ENCODE peak calls at places on chromosomes 3 and 15, in six cellular contexts. S is thoracic aorta, F is adrenal gland, T is brain microvascular endothelial cell, P is endodermal cell, E is neuronal stem cell. J is an unnamed sample.

GRCh38 chr15:68389936-68390790 is 41.8 kb downstream of the ITGA11 start:
- DNase-seq in S (no peak), F (no peak), T (peak; percentile 89), P (peak; percentile 49), E (no peak), J (no peak)

GRCh38 chr3:42179110-42179725 is 86.8 kb downstream of the CCK start:
- DNase-seq in S (peak; percentile 8), F (peak; percentile 73), T (peak; percentile 92), P (peak; percentile 74), E (peak; percentile 48), J (peak; percentile 55)

GRCh38 chr3:43176666-43177065 is 70.8 kb upstream of the POMGNT2 start:
- DNase-seq in S (no peak), F (no peak), T (no peak), P (peak; percentile 31), E (no peak), J (no peak)

GRCh38 chr3:141312359-141313090 is 55.8 kb upstream of the ZBTB38 start:
- DNase-seq in S (no peak), F (no peak), T (no peak), P (peak; percentile 42), E (no peak), J (no peak)

GRCh38 chr3:114043205-114043604 is 13.1 kb downstream of the CCDC191 start:
- DNase-seq in S (no peak), F (no peak), T (no peak), P (no peak), E (no peak), J (no peak)

GRCh38 chr15:39594764-39595620 is 14.1 kb downstream of the THBS1 start:
- DNase-seq in S (no peak), F (no peak), T (no peak), P (no peak), E (no peak), J (no peak)

GRCh38 chr15:73325191-73325980 is 43.4 kb downstream of the HCN4 start:
- DNase-seq in S (no peak), F (no peak), T (no peak), P (peak; percentile 67), E (no peak), J (no peak)

GRCh38 chr3:184241447-184242296 is 7.1 kb downstream of the ALG3 start:
- DNase-seq in S (no peak), F (peak; percentile 79), T (no peak), P (peak; percentile 73), E (no peak), J (peak; percentile 76)

GRCh38 chr3:126261037-126261436 is 80.7 kb upstream of the ALDH1L1 start:
- DNase-seq in S (peak; percentile 30), F (peak; percentile 62), T (no peak), P (peak; percentile 65), E (no peak), J (peak; percentile 59)

GRCh38 chr3:42489937-42490227 is 12.6 kb upstream of the VIPR1 start:
- DNase-seq in S (no peak), F (no peak), T (no peak), P (no peak), E (no peak), J (no peak)

GRCh38 chr15:101440846-101441590 is 48.5 kb downstream of the PCSK6 start:
- DNase-seq in S (no peak), F (no peak), T (no peak), P (peak; percentile 38), E (no peak), J (no peak)

GRCh38 chr3:160566499-160566898 is 1.1 kb upstream of the KPNA4 start:
- DNase-seq in S (no peak), F (no peak), T (no peak), P (no peak), E (no peak), J (no peak)
- H3K27ac ChIP-seq in S (peak overlapping the region; percentile 98), F (peak overlapping the region; percentile 93), T (peak overlapping the region; percentile 100), P (no peak overlapping the region), E (no peak overlapping the region), J (peak overlapping the region; percentile 99)

GRCh38 chr3:149638401-149639092 is 19.3 kb downstream of the WWTR1 start:
- DNase-seq in S (no peak), F (no peak), T (no peak), P (no peak), E (no peak), J (no peak)

GRCh38 chr3:149643482-149643798 is 14.4 kb downstream of the WWTR1 start:
- DNase-seq in S (no peak), F (no peak), T (no peak), P (no peak), E (no peak), J (no peak)

GRCh38 chr3:149639093-149639486 is 18.7 kb downstream of the WWTR1 start:
- DNase-seq in S (no peak), F (no peak), T (no peak), P (no peak), E (no peak), J (no peak)

GRCh38 chr3:149646181-149646766 is 11.6 kb downstream of the WWTR1 start:
- DNase-seq in S (no peak), F (no peak), T (peak; percentile 63), P (no peak), E (no peak), J (no peak)

DNA sequence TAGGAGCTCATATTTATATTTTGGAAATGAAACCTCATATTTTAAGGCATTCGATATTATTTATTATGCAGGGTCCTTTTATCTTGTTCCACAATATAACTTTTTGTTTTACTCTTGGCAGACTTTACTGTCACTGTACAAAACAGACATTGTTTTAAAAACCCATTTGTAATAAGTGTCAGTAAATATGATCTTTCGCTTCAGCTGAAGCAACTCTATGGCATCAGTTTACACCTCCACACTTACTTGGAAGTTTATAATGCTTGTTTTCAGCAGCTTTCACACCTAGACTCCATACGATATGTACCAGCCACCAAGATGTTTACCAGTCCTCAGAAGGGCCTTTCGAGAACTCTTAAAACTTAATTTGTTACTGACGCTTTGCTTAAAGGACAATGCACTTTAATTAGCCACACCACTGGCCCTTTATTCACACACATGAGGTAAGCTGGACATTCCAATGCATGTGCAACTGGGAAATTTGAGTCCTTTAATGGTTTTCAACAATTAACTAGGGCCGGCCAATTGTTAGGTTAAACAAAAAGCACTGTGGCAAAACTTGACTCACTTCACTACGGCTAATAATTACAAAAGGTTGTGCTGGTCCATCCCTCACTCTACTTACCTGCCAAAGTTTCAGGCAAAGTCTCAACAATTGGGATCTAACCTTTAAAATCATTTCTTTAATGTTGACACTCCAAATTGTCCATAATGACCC is 16.7 kb downstream of the WWTR1 start:
- DNase-seq in S (no peak), F (no peak), T (no peak), P (no peak), E (no peak), J (no peak)
- H3K27ac ChIP-seq in S (peak overlapping the region; percentile 25), F (no peak overlapping the region), T (no peak overlapping the region), P (no peak overlapping the region), E (no peak overlapping the region), J (peak overlapping the region; percentile 60)

GRCh38 chr3:112739252-112739945 is 98.5 kb upstream of the CCDC80 start:
- DNase-seq in S (no peak), F (no peak), T (peak; percentile 41), P (no peak), E (no peak), J (no peak)
- H3K27ac ChIP-seq in S (no peak overlapping the region), F (no peak overlapping the region), T (no peak overlapping the region), P (no peak overlapping the region), E (no peak overlapping the region), J (no peak overlapping the region)

GRCh38 chr3:150063237-150063636 is 92.5 kb upstream of the PFN2 start:
- DNase-seq in S (no peak), F (no peak), T (no peak), P (no peak), E (no peak), J (no peak)
- H3K27ac ChIP-seq in S (peak overlapping the region; percentile 92), F (no peak overlapping the region), T (no peak overlapping the region), P (no peak overlapping the region), E (no peak overlapping the region), J (no peak overlapping the region)

DNA sequence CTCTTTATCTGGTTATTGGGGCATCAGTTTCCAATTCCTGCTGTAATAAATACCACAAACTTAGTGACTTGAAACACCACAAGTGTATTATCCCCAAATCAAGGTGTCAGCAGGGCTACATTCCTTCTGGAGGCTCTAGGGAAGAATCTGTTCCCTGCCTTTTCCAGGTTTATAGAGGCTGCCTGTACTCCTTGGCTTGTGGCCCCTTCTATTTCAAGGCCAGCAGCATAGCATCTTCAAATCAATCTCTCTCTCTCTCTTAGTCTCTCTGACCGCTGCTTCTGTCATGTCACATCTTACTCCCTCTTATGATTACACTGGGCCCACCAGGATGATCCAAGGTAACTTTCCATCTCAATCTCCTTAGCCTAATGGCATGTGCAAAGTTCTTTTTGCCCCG is 44.9 kb upstream of the CA12 start:
- DNase-seq in S (no peak), F (no peak), T (no peak), P (no peak), E (no peak), J (no peak)
- H3K27ac ChIP-seq in S (no peak overlapping the region), F (no peak overlapping the region), T (no peak overlapping the region), P (no peak overlapping the region), E (no peak overlapping the region), J (no peak overlapping the region)

GRCh38 chr3:163482695-163483094 is 1595.6 kb downstream of the SI start:
- DNase-seq in S (no peak), F (no peak), T (no peak), P (no peak), E (no peak), J (no peak)
- H3K27ac ChIP-seq in S (no peak overlapping the region), F (no peak overlapping the region), T (no peak overlapping the region), P (no peak overlapping the region), E (no peak overlapping the region), J (no peak overlapping the region)

GRCh38 chr15:61935493-61935892 is 124.8 kb downstream of the VPS13C start:
- DNase-seq in S (no peak), F (no peak), T (no peak), P (no peak), E (no peak), J (no peak)

GRCh38 chr15:61936528-61937195 is 123.6 kb downstream of the VPS13C start:
- DNase-seq in S (no peak), F (no peak), T (no peak), P (no peak), E (no peak), J (no peak)

GRCh38 chr15:61943992-61944391 is 116.3 kb downstream of the VPS13C start:
- DNase-seq in S (no peak), F (no peak), T (no peak), P (no peak), E (no peak), J (no peak)

DNA sequence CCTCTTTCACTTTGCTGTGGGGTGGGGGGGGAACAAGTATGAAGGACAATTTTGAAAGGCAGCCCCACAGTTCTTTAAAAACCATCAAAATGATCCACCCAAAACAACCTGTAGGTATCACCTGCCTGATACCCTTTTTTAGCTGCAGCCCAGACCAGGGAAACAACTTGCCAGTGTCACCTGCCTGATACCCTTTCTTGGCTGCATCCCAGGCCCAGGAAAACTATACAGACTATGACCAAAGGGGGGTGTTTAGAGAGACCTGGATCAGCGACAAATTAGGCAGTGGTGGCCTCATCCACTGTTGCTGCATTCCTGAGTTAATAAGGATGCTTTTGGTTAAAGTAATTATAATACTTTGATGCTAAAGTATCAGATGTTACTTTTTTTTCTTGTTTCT is 122.0 kb downstream of the VPS13C start:
- DNase-seq in S (no peak), F (no peak), T (no peak), P (no peak), E (no peak), J (no peak)
- H3K27ac ChIP-seq in S (no peak overlapping the region), F (no peak overlapping the region), T (no peak overlapping the region), P (no peak overlapping the region), E (no peak overlapping the region), J (no peak overlapping the region)

GRCh38 chr3:50359760-50360110 is 414 bp upstream of the TMEM115 start:
- DNase-seq in S (no peak), F (no peak), T (no peak), P (no peak), E (no peak), J (no peak)
- H3K27ac ChIP-seq in S (no peak overlapping the region), F (no peak overlapping the region), T (no peak overlapping the region), P (no peak overlapping the region), E (no peak overlapping the region), J (no peak overlapping the region)

GRCh38 chr15:77486542-77487478 is 66.1 kb downstream of the HMG20A start:
- DNase-seq in S (no peak), F (peak; percentile 81), T (no peak), P (no peak), E (no peak), J (no peak)
- H3K27ac ChIP-seq in S (peak overlapping the region; percentile 23), F (peak overlapping the region; percentile 44), T (no peak overlapping the region), P (no peak overlapping the region), E (no peak overlapping the region), J (no peak overlapping the region)

J was measured in transverse colon.